ENCODE peak calls at places on chromosomes 2 and 18, in four cellular contexts. One of them, this sample, is unnamed.

GRCh38 chr2:230735884-230736283 is 23.2 kb downstream of the CAB39 start:
- DNase-seq in progenitor cell of endocrine pancreas: no peak
- DNase-seq in HFF-Myc: no peak
- DNase-seq in stimulated activated CD8-positive, alpha-beta memory T cell treated with anti-CD3 and anti-CD28 coated beads, Interleukin-2, amount 100 ng/mL, for 1 hour: no peak
- DNase-seq in this sample: no peak

GRCh38 chr2:85578243-85579180 is 1.1 kb downstream of the VAMP8 start:
- DNase-seq in progenitor cell of endocrine pancreas: no peak
- DNase-seq in HFF-Myc: no peak
- DNase-seq in stimulated activated CD8-positive, alpha-beta memory T cell treated with anti-CD3 and anti-CD28 coated beads, Interleukin-2, amount 100 ng/mL, for 1 hour: no peak
- DNase-seq in this sample: no peak

GRCh38 chr2:20365249-20365817 is 14.7 kb upstream of the PUM2 start:
- DNase-seq in progenitor cell of endocrine pancreas: no peak
- DNase-seq in HFF-Myc: no peak
- DNase-seq in stimulated activated CD8-positive, alpha-beta memory T cell treated with anti-CD3 and anti-CD28 coated beads, Interleukin-2, amount 100 ng/mL, for 1 hour: no peak
- DNase-seq in this sample: no peak

GRCh38 chr18:61900504-61901281 is 7.9 kb upstream of the RNF152 start:
- DNase-seq in progenitor cell of endocrine pancreas: no peak
- DNase-seq in HFF-Myc: no peak
- DNase-seq in stimulated activated CD8-positive, alpha-beta memory T cell treated with anti-CD3 and anti-CD28 coated beads, Interleukin-2, amount 100 ng/mL, for 1 hour: no peak
- DNase-seq in this sample: no peak

GRCh38 chr2:24885221-24886113 is 34.6 kb downstream of the ADCY3 start:
- DNase-seq in progenitor cell of endocrine pancreas: no peak
- DNase-seq in HFF-Myc: no peak
- DNase-seq in stimulated activated CD8-positive, alpha-beta memory T cell treated with anti-CD3 and anti-CD28 coated beads, Interleukin-2, amount 100 ng/mL, for 1 hour: no peak
- DNase-seq in this sample: no peak

GRCh38 chr2:213219816-213220215 is 64.4 kb upstream of the SPAG16 start:
- DNase-seq in progenitor cell of endocrine pancreas: no peak
- DNase-seq in HFF-Myc: no peak
- DNase-seq in stimulated activated CD8-positive, alpha-beta memory T cell treated with anti-CD3 and anti-CD28 coated beads, Interleukin-2, amount 100 ng/mL, for 1 hour: no peak
- DNase-seq in this sample: no peak

GRCh38 chr2:102334471-102334870 is 21.1 kb upstream of the IL18R1 start:
- DNase-seq in progenitor cell of endocrine pancreas: no peak
- DNase-seq in HFF-Myc: no peak
- DNase-seq in stimulated activated CD8-positive, alpha-beta memory T cell treated with anti-CD3 and anti-CD28 coated beads, Interleukin-2, amount 100 ng/mL, for 1 hour: no peak
- DNase-seq in this sample: no peak

GRCh38 chr2:190190507-190190906 is 128.0 kb upstream of the MSTN start:
- DNase-seq in progenitor cell of endocrine pancreas: no peak
- DNase-seq in HFF-Myc: no peak
- DNase-seq in stimulated activated CD8-positive, alpha-beta memory T cell treated with anti-CD3 and anti-CD28 coated beads, Interleukin-2, amount 100 ng/mL, for 1 hour: no peak
- DNase-seq in this sample: no peak

GRCh38 chr2:142819411-142819810 is 58.1 kb upstream of the KYNU start:
- DNase-seq in progenitor cell of endocrine pancreas: no peak
- DNase-seq in HFF-Myc: no peak
- DNase-seq in stimulated activated CD8-positive, alpha-beta memory T cell treated with anti-CD3 and anti-CD28 coated beads, Interleukin-2, amount 100 ng/mL, for 1 hour: no peak
- DNase-seq in this sample: no peak

GRCh38 chr2:121682396-121683298 is 33.4 kb upstream of the CLASP1 start:
- DNase-seq in progenitor cell of endocrine pancreas: no peak
- DNase-seq in HFF-Myc: no peak
- DNase-seq in stimulated activated CD8-positive, alpha-beta memory T cell treated with anti-CD3 and anti-CD28 coated beads, Interleukin-2, amount 100 ng/mL, for 1 hour: no peak
- DNase-seq in this sample: no peak

GRCh38 chr2:174749793-174750192 is 14.5 kb downstream of the CHRNA1 start:
- DNase-seq in progenitor cell of endocrine pancreas: no peak
- DNase-seq in HFF-Myc: no peak
- DNase-seq in stimulated activated CD8-positive, alpha-beta memory T cell treated with anti-CD3 and anti-CD28 coated beads, Interleukin-2, amount 100 ng/mL, for 1 hour: no peak
- DNase-seq in this sample: no peak

GRCh38 chr2:160836755-160837154 is 323.5 kb upstream of the TANK start:
- DNase-seq in progenitor cell of endocrine pancreas: no peak
- DNase-seq in HFF-Myc: peak; percentile 91
- DNase-seq in stimulated activated CD8-positive, alpha-beta memory T cell treated with anti-CD3 and anti-CD28 coated beads, Interleukin-2, amount 100 ng/mL, for 1 hour: no peak
- DNase-seq in this sample: no peak

GRCh38 chr2:164205347-164205746 is 415.9 kb downstream of the GRB14 start:
- DNase-seq in progenitor cell of endocrine pancreas: no peak
- DNase-seq in HFF-Myc: peak; percentile 20
- DNase-seq in stimulated activated CD8-positive, alpha-beta memory T cell treated with anti-CD3 and anti-CD28 coated beads, Interleukin-2, amount 100 ng/mL, for 1 hour: no peak
- DNase-seq in this sample: no peak

GRCh38 chr2:43636616-43637015 is 444 bp upstream of the PLEKHH2 start:
- DNase-seq in progenitor cell of endocrine pancreas: no peak
- DNase-seq in HFF-Myc: no peak
- DNase-seq in stimulated activated CD8-positive, alpha-beta memory T cell treated with anti-CD3 and anti-CD28 coated beads, Interleukin-2, amount 100 ng/mL, for 1 hour: no peak
- DNase-seq in this sample: no peak

GRCh38 chr18:56097561-56098095 is 509.6 kb upstream of the TCF4 start:
- DNase-seq in progenitor cell of endocrine pancreas: no peak
- DNase-seq in HFF-Myc: no peak
- DNase-seq in stimulated activated CD8-positive, alpha-beta memory T cell treated with anti-CD3 and anti-CD28 coated beads, Interleukin-2, amount 100 ng/mL, for 1 hour: no peak
- DNase-seq in this sample: no peak

GRCh38 chr2:46296840-46297545 is at the start of gene EPAS1:
- DNase-seq in progenitor cell of endocrine pancreas: peak; percentile 72
- DNase-seq in HFF-Myc: no peak
- DNase-seq in stimulated activated CD8-positive, alpha-beta memory T cell treated with anti-CD3 and anti-CD28 coated beads, Interleukin-2, amount 100 ng/mL, for 1 hour: peak; percentile 61
- DNase-seq in this sample: peak; percentile 50

This sample was measured in esophagus squamous epithelium.